ENCODE peak calls at places on chromosomes 12 and 14, in seven cellular contexts. X is HTR-8/SVneo; W is BJ; Z is GM19239; I is psoas muscle; H is COR-L47; G is naive thymus-derived CD8-positive, alpha-beta T cell. A is an unnamed sample.

GRCh38 chr12:46617167-46617566 is 208.6 kb downstream of the SLC38A4 start:
- DNase-seq in X (no peak), W (peak), Z (no peak), I (peak), H (no peak), G (no peak), A (no peak)

GRCh38 chr12:101299931-101300330 is 20.0 kb downstream of the UTP20 start:
- DNase-seq in X (no peak), W (no peak), Z (no peak), I (no peak), H (no peak), G (no peak), A (no peak)

GRCh38 chr12:22551624-22552023 is 7.3 kb upstream of the C2CD5 start:
- DNase-seq in X (no peak), W (no peak), Z (no peak), I (no peak), H (no peak), G (no peak), A (no peak)

GRCh38 chr14:72700338-72701231 is 193.3 kb downstream of the DPF3 start:
- DNase-seq in X (no peak), W (no peak), Z (no peak), I (no peak), H (no peak), G (no peak), A (no peak)

GRCh38 chr14:64720190-64720589 is 16.0 kb downstream of the PLEKHG3 start:
- DNase-seq in X (peak), W (no peak), Z (no peak), I (peak), H (no peak), G (no peak), A (no peak)

GRCh38 chr12:91718326-91718725 is 427.3 kb downstream of the BTG1 start:
- DNase-seq in X (no peak), W (no peak), Z (no peak), I (no peak), H (no peak), G (no peak), A (no peak)

GRCh38 chr12:87329076-87329863 is 699.9 kb downstream of the C12orf50 start:
- DNase-seq in X (no peak), W (no peak), Z (no peak), I (no peak), H (no peak), G (no peak), A (no peak)

GRCh38 chr12:58090685-58091084 is 149.3 kb downstream of the ATP23 start:
- DNase-seq in X (no peak), W (no peak), Z (no peak), I (no peak), H (no peak), G (no peak), A (no peak)

GRCh38 chr14:33986804-33987203 is 35.9 kb upstream of the EGLN3 start:
- DNase-seq in X (peak), W (peak), Z (no peak), I (no peak), H (no peak), G (no peak), A (no peak)

GRCh38 chr14:59964251-59965007 is 44.5 kb downstream of the LRRC9 start:
- DNase-seq in X (no peak), W (no peak), Z (no peak), I (no peak), H (no peak), G (no peak), A (no peak)

GRCh38 chr12:8446642-8447547 is 8.9 kb upstream of the CLEC6A start:
- DNase-seq in X (no peak), W (no peak), Z (no peak), I (no peak), H (no peak), G (no peak), A (no peak)

GRCh38 chr14:29584992-29585391 is 342.7 kb downstream of the PRKD1 start:
- DNase-seq in X (peak), W (peak), Z (no peak), I (peak), H (peak), G (no peak), A (no peak)

GRCh38 chr14:65922166-65922565 is 509.6 kb downstream of the FUT8 start:
- DNase-seq in X (no peak), W (no peak), Z (no peak), I (no peak), H (no peak), G (no peak), A (no peak)